ENCODE peak calls at places on chromosomes 11 and 22, in five cellular contexts. F is neuronal stem cell, S is H1, E is H9, C is trophoblast cell. B is an unnamed sample.

GRCh38 chr22:44659140-44659539 is 42.9 kb upstream of the PRR5 start:
- DNase-seq in S (no peak), C (no peak), E (peak), F (no peak), B (no peak)

GRCh38 chr22:47656806-47657205 is 894.4 kb downstream of the TBC1D22A start:
- DNase-seq in C (no peak), F (no peak), S (no peak), E (no peak), B (no peak)

GRCh38 chr11:70220920-70221319 is 17.8 kb downstream of the FADD start:
- DNase-seq in S (no peak), F (no peak), E (no peak), C (no peak), B (no peak)

GRCh38 chr11:118144301-118144701 is 8.3 kb downstream of the SCN4B start:
- DNase-seq in E (no peak), S (no peak), F (no peak), C (no peak), B (no peak)

GRCh38 chr11:57290288-57290687 is 34.5 kb downstream of the TNKS1BP1 start:
- DNase-seq in C (no peak), F (no peak), S (no peak), E (no peak), B (peak)

GRCh38 chr11:72113170-72113808 is 794 bp upstream of the ANAPC15 start:
- DNase-seq in E (no peak), C (peak), F (no peak), S (no peak), B (no peak)

GRCh38 chr22:46676479-46676878 is 56.3 kb downstream of the GRAMD4 start:
- DNase-seq in C (no peak), S (no peak), E (no peak), F (no peak), B (no peak)

GRCh38 chr11:74141274-74141695 is 29.5 kb downstream of the C2CD3 start:
- DNase-seq in F (no peak), S (no peak), C (peak), E (no peak), B (no peak)

GRCh38 chr11:128502736-128503135 is 84.6 kb downstream of the ETS1 start:
- DNase-seq in S (no peak), F (no peak), E (no peak), C (peak), B (peak)

GRCh38 chr11:93113824-93114223 is 84.0 kb downstream of the SLC36A4 start:
- DNase-seq in E (peak), C (no peak), S (peak), F (no peak), B (no peak)

GRCh38 chr11:72223615-72224586 is 666 bp upstream of the INPPL1 start:
- DNase-seq in C (no peak), S (peak), F (no peak), E (peak), B (peak)

GRCh38 chr11:118792642-118793124 is 1.7 kb upstream of the DDX6 start:
- DNase-seq in E (peak), F (peak), S (peak), C (peak), B (peak)

GRCh38 chr11:125773516-125773915 is 5.1 kb downstream of the PATE2 start:
- DNase-seq in F (no peak), S (no peak), E (no peak), C (no peak), B (no peak)

GRCh38 chr11:19367051-19367709 is 126.4 kb upstream of the E2F8 start:
- DNase-seq in F (no peak), S (no peak), E (no peak), C (no peak), B (no peak)

GRCh38 chr11:72764503-72764902 is 12.3 kb upstream of the ARAP1 start:
- DNase-seq in C (peak), F (no peak), E (peak), S (peak), B (no peak)

GRCh38 chr22:28279888-28280287 is 360.8 kb upstream of the PITPNB start:
- DNase-seq in E (no peak), F (no peak), S (no peak), C (no peak), B (no peak)

GRCh38 chr11:121455115-121455514 is 2.3 kb upstream of the SORL1-AS1 start:
- DNase-seq in S (no peak), E (no peak), F (no peak), C (no peak), B (no peak)

GRCh38 chr11:10326080-10326964 is 21.4 kb downstream of the ADM start:
- DNase-seq in C (no peak), S (no peak), E (no peak), F (no peak), B (no peak)

GRCh38 chr22:45880091-45880651 is 96.8 kb downstream of the WNT7B start:
- DNase-seq in F (no peak), E (peak), S (peak), C (no peak), B (no peak)

GRCh38 chr11:2844116-2844515 is 41.5 kb downstream of the CDKN1C start:
- DNase-seq in E (no peak), F (no peak), C (no peak), S (no peak), B (no peak)

GRCh38 chr11:16993495-16993894 is 20.7 kb downstream of the PLEKHA7 start:
- DNase-seq in F (no peak), E (no peak), S (no peak), C (no peak), B (no peak)

GRCh38 chr22:44074286-44074984 is 50.3 kb downstream of the PARVB start:
- DNase-seq in F (no peak), S (no peak), C (no peak), E (no peak), B (no peak)

GRCh38 chr11:103079833-103080232 is 12.1 kb downstream of the DCUN1D5 start:
- DNase-seq in C (no peak), F (no peak), E (no peak), S (no peak), B (peak)

GRCh38 chr11:12161137-12161536 is 50.7 kb downstream of the MICAL2 start:
- DNase-seq in E (no peak), C (no peak), F (no peak), S (no peak), B (no peak)

GRCh38 chr22:23231471-23232093 is 51.3 kb downstream of the BCR start:
- DNase-seq in S (no peak), F (no peak), C (no peak), E (no peak), B (no peak)

GRCh38 chr22:42991010-42991651 is 23.8 kb downstream of the PACSIN2 start:
- DNase-seq in C (peak), S (no peak), E (no peak), F (no peak), B (peak)

GRCh38 chr22:22074634-22075381 is 92.2 kb upstream of the TOP3B start:
- DNase-seq in E (no peak), C (no peak), F (no peak), S (no peak), B (no peak)

GRCh38 chr11:88538088-88538487 is 200.6 kb upstream of the CTSC start:
- DNase-seq in C (no peak), F (no peak), S (no peak), E (no peak), B (peak)

GRCh38 chr11:17386331-17387084 is 2.0 kb downstream of the KCNJ11 start:
- DNase-seq in C (no peak), F (no peak), E (peak), S (peak), B (peak)

DNA sequence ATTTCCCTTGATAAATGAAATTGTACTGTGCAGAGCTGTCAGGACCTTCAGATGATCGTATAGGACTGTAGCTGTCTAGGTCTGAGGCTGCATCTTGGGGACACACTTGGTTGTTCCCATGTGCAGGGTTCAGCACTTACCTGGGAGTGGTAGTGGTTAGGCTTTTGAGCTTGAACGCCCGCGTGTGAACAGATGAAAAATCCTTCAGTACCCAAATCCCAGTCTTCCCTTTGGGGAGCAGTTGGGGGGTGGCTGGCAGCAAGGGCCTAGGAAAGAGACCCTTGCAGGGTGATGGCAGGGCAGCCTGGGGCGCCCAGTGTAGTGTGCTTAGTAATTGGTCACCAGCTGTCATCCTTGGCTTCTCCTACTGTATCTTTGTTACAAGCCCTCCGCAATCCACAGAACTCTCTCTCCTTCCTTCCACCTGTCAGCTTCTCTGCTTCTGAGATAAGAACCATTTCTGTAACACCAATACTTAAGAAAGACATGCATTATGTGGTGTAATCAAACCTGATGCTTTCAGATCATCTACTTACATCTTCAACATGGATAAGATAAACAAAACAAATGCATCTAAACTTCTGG is 64.6 kb downstream of the MORC2 start:
- DNase-seq in S (peak), C (no peak), F (no peak), E (no peak), B (no peak)
- H2BK12ac ChIP-seq in S (no peak), C (no peak), F (no peak), E (no peak), B (no peak)

GRCh38 chr11:3855808-3856491 is 486 bp downstream of the STIM1 start:
- DNase-seq in S (peak), C (peak), E (peak), F (no peak), B (peak)
- H3K23ac ChIP-seq in S (no peak), C (no peak), E (no peak), F (peak), B (peak)

GRCh38 chr11:83006877-83007330 is 64.8 kb downstream of the RAB30 start:
- DNase-seq in E (no peak), F (no peak), C (no peak), S (no peak), B (no peak)
- H2BK12ac ChIP-seq in E (no peak), F (no peak), C (no peak), S (no peak), B (no peak)

GRCh38 chr11:289706-290620 is 1.0 kb downstream of the PGGHG start:
- DNase-seq in F (no peak), S (no peak), C (no peak), E (peak), B (no peak)

GRCh38 chr11:285894-286220 is 3.1 kb upstream of the PGGHG start:
- DNase-seq in S (peak), C (no peak), E (no peak), F (no peak), B (no peak)

GRCh38 chr11:289145-289705 is 299 bp downstream of the PGGHG start:
- DNase-seq in C (no peak), F (no peak), S (peak), E (no peak), B (no peak)

GRCh38 chr11:288328-289144 is at the start of gene PGGHG:
- DNase-seq in S (peak), F (no peak), C (peak), E (peak), B (peak)

DNA sequence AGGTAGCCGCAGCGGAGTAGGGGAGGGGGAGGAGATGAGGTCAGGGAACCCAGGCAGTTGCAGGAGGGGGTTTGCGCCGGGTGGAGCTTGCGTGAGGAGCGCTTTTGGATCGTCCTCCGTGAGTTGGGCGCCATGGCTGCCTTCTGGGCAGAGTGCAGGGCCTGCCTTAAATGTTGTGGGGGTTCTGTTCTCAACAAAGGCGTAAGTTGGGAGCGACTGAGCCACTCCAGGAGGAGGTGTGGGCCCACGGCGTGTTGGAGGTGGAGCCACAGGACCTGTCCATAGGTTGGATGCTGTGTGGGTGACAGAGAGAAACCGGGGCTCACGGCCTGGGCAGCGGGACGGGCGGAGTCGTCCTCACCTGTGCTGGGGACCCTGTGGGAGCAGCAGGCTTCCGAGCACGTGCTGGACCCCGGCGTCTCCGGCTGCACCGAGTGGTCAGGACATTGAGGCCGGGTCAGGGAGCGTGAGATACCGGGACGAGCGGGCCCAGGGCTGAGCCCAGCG is 1.1 kb upstream of the PGGHG start:
- DNase-seq in S (peak), C (no peak), E (peak), F (no peak), B (no peak)
- H3K23ac ChIP-seq in S (no peak), C (no peak), E (no peak), F (peak), B (peak)

GRCh38 chr11:116492600-116492999 is 280.2 kb downstream of the BUD13 start:
- DNase-seq in E (no peak), C (no peak), S (no peak), F (no peak), B (no peak)

GRCh38 chr11:116485425-116485824 is 287.4 kb downstream of the BUD13 start:
- DNase-seq in C (no peak), F (no peak), S (no peak), E (no peak), B (no peak)

GRCh38 chr11:116488836-116489389 is 283.9 kb downstream of the BUD13 start:
- DNase-seq in E (no peak), S (no peak), C (no peak), F (no peak), B (no peak)
- H2BK12ac ChIP-seq in E (no peak), S (no peak), C (no peak), F (no peak), B (no peak)

DNA sequence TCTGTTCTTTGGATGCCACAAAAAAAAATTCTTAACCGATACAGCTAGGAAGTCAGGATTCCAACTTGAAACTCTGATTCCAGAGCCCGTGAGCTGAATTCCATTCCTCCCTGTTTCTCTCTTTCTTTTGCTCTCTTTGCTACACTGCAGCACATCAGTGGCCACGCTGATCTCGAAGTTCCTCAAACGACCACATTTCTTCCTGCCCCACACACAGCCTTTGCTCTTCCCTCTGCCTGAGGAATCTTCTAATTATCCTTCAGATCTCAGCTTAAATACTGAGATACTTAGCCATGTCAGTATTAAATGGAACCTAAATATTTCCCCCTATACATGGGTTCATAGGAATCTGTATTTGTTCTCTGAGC is 86.8 kb downstream of the MAML2 start:
- DNase-seq in S (no peak), C (no peak), F (no peak), E (no peak), B (no peak)
- H3K23ac ChIP-seq in S (no peak), C (no peak), F (no peak), E (no peak), B (no peak)

DNA sequence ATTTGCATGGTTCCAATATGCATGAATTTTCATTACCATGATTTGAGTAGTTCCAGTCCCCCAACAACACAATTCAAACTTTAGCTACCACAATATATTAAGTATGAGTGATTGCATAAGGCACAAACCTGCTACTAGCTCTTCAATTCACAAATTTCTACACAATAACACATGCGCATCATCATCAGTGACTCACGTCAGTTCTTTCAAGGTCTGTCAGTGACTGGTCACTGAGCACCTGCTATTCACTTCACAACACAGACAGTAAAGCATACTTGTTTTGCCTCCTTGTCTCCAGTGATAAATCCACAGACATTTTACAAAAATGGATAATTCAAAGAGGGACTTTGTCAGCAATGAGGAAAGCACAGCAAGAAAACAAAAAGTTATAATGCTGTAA is 435.1 kb upstream of the CCDC90B start:
- DNase-seq in E (no peak), F (no peak), C (no peak), S (no peak), B (no peak)
- H2BK12ac ChIP-seq in E (no peak), F (no peak), C (no peak), S (no peak), B (no peak)

GRCh38 chr22:49852898-49853894 is at the start of gene ZBED4:
- DNase-seq in C (peak), E (peak), S (peak), F (peak), B (peak)
- H3K23ac ChIP-seq in C (no peak), E (no peak), S (no peak), F (peak), B (no peak)